ENCODE peak calls at places on chromosomes 1 and 21, in six cellular contexts. R, P, K, T, Q and N are unnamed samples.
A peak's percentile ranks its signal among the peaks of the same experiment; 100 is the strongest.

GRCh38 chr1:115289940-115290339 is 48.1 kb downstream of the NGF start:
- DNase-seq in P (no peak), T (no peak), K (no peak), R (no peak), Q (no peak), N (no peak)

GRCh38 chr1:225735252-225736149 is 42.1 kb upstream of the SRP9 start:
- DNase-seq in T (peak; percentile 84), R (peak; percentile 65), K (peak; percentile 89), Q (peak; percentile 82), P (peak; percentile 97), N (peak; percentile 92)

GRCh38 chr21:32604484-32604883 is 7.7 kb downstream of the CFAP298 start:
- DNase-seq in T (no peak), Q (no peak), K (no peak), R (no peak), P (no peak), N (no peak)

GRCh38 chr21:34074283-34075098 is 1.1 kb downstream of the MRPS6 start:
- DNase-seq in T (no peak), P (peak; percentile 38), Q (no peak), R (no peak), K (peak; percentile 30), N (peak; percentile 49)

GRCh38 chr1:65792671-65793358 is at the start of gene PDE4B:
- DNase-seq in R (no peak), K (no peak), P (no peak), Q (no peak), T (peak; percentile 51), N (peak; percentile 75)

GRCh38 chr1:4165901-4166300 is 265.8 kb upstream of the C1orf174 start:
- DNase-seq in P (no peak), Q (no peak), K (no peak), T (no peak), R (no peak), N (no peak)

GRCh38 chr1:32993215-32993566 is 28.6 kb upstream of the RNF19B start:
- DNase-seq in R (no peak), K (no peak), Q (no peak), T (no peak), P (no peak), N (no peak)

GRCh38 chr1:159798893-159799292 is 3.3 kb upstream of the FCRL6 start:
- DNase-seq in P (peak; percentile 76), K (peak; percentile 55), Q (peak; percentile 86), R (peak; percentile 72), T (peak; percentile 74), N (peak; percentile 90)

GRCh38 chr1:115929846-115930245 is 46.5 kb upstream of the SLC22A15 start:
- DNase-seq in K (peak; percentile 36), T (no peak), R (no peak), Q (no peak), P (peak; percentile 63), N (peak; percentile 96)

GRCh38 chr1:97013904-97014303 is 292.3 kb downstream of the PTBP2 start:
- DNase-seq in R (no peak), T (no peak), P (peak; percentile 4), Q (no peak), K (no peak), N (peak; percentile 69)

GRCh38 chr1:77347646-77348045 is 65.8 kb downstream of the AK5 start:
- DNase-seq in K (peak; percentile 64), T (no peak), P (peak; percentile 50), Q (peak; percentile 64), R (no peak), N (peak; percentile 64)

GRCh38 chr1:54577612-54578011 is 29.6 kb downstream of the ACOT11 start:
- DNase-seq in K (no peak), R (peak; percentile 68), Q (no peak), T (peak; percentile 94), P (no peak), N (no peak)

GRCh38 chr1:161128591-161129420 is 3.7 kb downstream of the DEDD start:
- DNase-seq in P (no peak), T (no peak), K (no peak), Q (no peak), R (no peak), N (no peak)

GRCh38 chr1:161130266-161130665 is 2.2 kb downstream of the DEDD start:
- DNase-seq in T (no peak), K (no peak), P (no peak), R (no peak), Q (no peak), N (no peak)

GRCh38 chr1:161131721-161132409 is 602 bp downstream of the DEDD start:
- DNase-seq in Q (no peak), T (no peak), R (no peak), P (peak; percentile 30), K (peak; percentile 28), N (peak; percentile 67)

GRCh38 chr1:161132410-161133219 is at the start of gene DEDD:
- DNase-seq in R (peak; percentile 93), K (peak; percentile 98), T (peak; percentile 96), P (peak; percentile 97), Q (peak; percentile 94), N (peak; percentile 96)

GRCh38 chr1:161133220-161133740 is 813 bp upstream of the DEDD start:
- DNase-seq in T (no peak), Q (peak; percentile 31), K (no peak), R (no peak), P (no peak), N (no peak)
- H3K4me1 ChIP-seq in T (no peaks in the 10 kb centered on the region), Q (peaks cover 20% of the 10 kb centered on the region), K (peaks cover 8% of the 10 kb centered on the region), R (peaks cover 5% of the 10 kb centered on the region), P (peaks cover 10% of the 10 kb centered on the region), N (peaks cover 35% of the 10 kb centered on the region)

DNA sequence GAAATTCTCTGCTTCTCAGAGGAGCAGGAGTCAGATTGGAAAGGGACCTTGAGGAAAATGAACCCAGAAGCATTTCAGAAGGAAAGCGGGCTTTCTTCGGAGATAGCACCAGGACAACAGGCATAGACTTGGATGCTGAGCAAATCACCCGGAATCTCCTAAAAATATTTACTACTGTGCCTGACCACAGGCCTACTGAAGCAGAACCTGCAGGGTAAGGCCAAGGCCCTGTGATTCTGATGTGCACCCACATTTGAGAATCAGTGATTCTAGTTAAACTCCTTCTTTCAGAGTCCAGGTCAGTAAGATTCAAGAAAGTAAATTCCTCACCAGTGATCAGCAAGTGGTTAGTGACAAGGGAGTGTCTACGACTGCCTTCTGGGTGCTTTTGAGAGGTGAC is 307.3 kb upstream of the DUSP10 start:
- DNase-seq in K (no peak), Q (no peak), R (no peak), P (no peak), T (no peak), N (no peak)
- H3K4me1 ChIP-seq in K (peaks cover 28% of the 10 kb centered on the region), Q (no peaks in the 10 kb centered on the region), R (no peaks in the 10 kb centered on the region), P (peaks cover 22% of the 10 kb centered on the region), T (no peaks in the 10 kb centered on the region), N (peaks cover 19% of the 10 kb centered on the region)

DNA sequence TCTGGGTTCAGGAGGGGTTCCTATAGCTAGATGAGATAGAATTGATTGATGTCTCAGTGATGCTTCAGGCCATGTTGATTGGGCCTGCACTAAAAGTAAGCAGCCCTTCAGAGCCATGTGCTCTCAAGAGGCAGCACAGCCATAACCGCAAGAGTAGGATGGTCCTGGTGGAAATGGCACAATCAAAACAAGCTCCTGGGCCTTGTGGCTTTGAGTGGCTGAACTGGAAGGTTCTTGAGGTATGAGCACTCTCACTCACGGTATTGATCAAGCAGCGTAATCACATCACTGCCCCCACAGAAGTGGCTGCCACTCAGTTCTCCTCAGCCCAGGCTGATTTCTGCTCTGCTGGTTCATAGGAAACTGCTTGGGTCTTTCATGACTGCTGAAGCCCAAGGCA is 76.0 kb downstream of the DDR2 start:
- DNase-seq in R (no peak), Q (no peak), P (no peak), K (no peak), T (no peak), N (no peak)
- H3K4me1 ChIP-seq in R (peaks cover 39% of the 10 kb centered on the region), Q (peaks cover 9% of the 10 kb centered on the region), P (no peaks in the 10 kb centered on the region), K (peaks cover 8% of the 10 kb centered on the region), T (peaks cover 5% of the 10 kb centered on the region), N (peaks cover 71% of the 10 kb centered on the region)

DNA sequence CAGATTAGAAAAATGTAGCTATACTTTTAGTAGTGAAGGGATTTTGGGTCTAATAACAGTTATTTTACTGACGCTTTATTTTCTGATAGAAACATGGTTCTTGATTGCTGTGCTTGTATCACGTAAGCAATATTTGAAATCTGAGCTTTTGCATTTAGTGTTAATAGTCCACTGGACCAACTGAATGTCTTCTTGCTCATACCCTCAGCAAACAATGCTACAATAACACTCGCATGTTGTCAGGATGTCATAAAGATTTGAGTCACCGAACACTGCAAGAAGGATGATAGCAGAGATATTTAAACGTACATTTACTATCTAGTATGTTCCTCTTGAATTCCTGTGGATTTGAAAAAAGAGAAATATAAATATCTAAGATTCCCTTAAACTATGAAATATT is 7.5 kb downstream of the DYRK1A start:
- DNase-seq in R (no peak), K (peak; percentile 59), Q (no peak), T (no peak), P (no peak), N (no peak)
- H3K4me1 ChIP-seq in R (peaks cover 22% of the 10 kb centered on the region), K (peaks cover 49% of the 10 kb centered on the region), Q (peaks cover 69% of the 10 kb centered on the region), T (peaks cover 12% of the 10 kb centered on the region), P (peaks cover 46% of the 10 kb centered on the region), N (peaks cover 31% of the 10 kb centered on the region)

GRCh38 chr1:167681024-167681423 is 40.8 kb upstream of the MPZL1 start:
- DNase-seq in Q (no peak), R (no peak), T (no peak), K (no peak), P (no peak), N (no peak)

GRCh38 chr1:167678422-167678821 is 43.4 kb upstream of the MPZL1 start:
- DNase-seq in K (no peak), R (no peak), P (no peak), Q (no peak), T (no peak), N (no peak)

GRCh38 chr1:167681497-167682102 is 40.2 kb upstream of the MPZL1 start:
- DNase-seq in K (no peak), P (no peak), T (no peak), Q (no peak), R (no peak), N (no peak)

GRCh38 chr1:167678838-167679237 is 42.9 kb upstream of the MPZL1 start:
- DNase-seq in Q (no peak), P (no peak), R (no peak), K (no peak), T (no peak), N (no peak)

DNA sequence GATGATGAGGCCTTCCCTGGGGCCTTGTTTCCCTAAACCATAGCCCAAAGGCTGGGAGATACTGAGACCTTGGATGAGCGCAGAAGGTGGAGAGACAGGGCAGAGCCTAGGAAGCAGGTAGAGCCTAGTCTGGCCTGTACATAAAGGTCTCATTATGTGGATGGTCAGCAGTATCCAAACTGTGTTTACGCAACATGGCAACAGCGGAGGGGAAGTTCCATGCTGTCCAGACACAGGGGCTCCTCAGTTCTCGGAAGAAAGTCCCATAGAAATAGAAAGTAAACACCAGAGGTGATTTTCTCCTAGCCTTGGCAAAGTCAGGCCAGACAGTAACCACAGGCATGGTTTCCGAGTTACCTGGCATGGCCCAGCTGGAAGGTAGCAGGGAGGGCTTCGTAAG is 42.1 kb upstream of the MPZL1 start:
- DNase-seq in P (no peak), R (no peak), Q (no peak), T (peak; percentile 58), K (no peak), N (no peak)
- H3K4me1 ChIP-seq in P (peaks cover 20% of the 10 kb centered on the region), R (no peaks in the 10 kb centered on the region), Q (no peaks in the 10 kb centered on the region), T (no peaks in the 10 kb centered on the region), K (peaks cover 14% of the 10 kb centered on the region), N (no peaks in the 10 kb centered on the region)

DNA sequence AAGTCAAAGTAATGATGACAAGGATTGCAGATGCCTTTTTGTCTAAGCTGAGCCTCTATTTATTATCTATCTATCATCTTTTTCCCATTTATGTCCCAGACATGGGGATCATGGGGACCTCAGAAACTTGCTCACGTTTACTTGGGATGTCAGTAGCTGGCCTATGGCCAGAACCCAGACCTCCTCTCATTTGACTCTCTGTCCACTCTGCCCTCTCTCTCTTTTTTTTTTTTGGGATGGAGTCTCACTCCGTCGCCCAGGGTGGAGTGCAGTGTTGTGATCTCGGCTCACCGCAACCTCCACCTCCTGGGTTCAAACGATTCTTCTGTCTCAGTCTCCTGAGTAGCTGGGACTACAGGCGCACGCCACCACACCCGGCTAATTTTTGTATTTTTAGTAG is 3.7 kb upstream of the ID3 start:
- DNase-seq in Q (no peak), P (no peak), T (no peak), R (no peak), K (no peak), N (peak; percentile 22)
- H3K4me1 ChIP-seq in Q (peaks cover 64% of the 10 kb centered on the region), P (peaks cover 16% of the 10 kb centered on the region), T (peaks cover 5% of the 10 kb centered on the region), R (peaks cover 25% of the 10 kb centered on the region), K (peaks cover 54% of the 10 kb centered on the region), N (peaks cover 45% of the 10 kb centered on the region)